ENCODE peak calls at places on chromosomes 4 and X, in nine cellular contexts. One of them, this sample, is unnamed.

GRCh38 chr4:145481164-145481941 is at the start of gene SMAD1:
- DNase-seq in Caco-2: peak
- DNase-seq in brain microvascular endothelial cell: peak
- DNase-seq in psoas muscle: peak
- DNase-seq in GM10248: peak
- DNase-seq in left lung: peak
- DNase-seq in pancreas: peak
- DNase-seq in B cell: no peak
- DNase-seq in mucosa of descending colon: peak
- DNase-seq in this sample: peak

GRCh38 chrX:41518127-41518840 is 71.1 kb downstream of the NYX start:
- DNase-seq in Caco-2: no peak
- DNase-seq in brain microvascular endothelial cell: no peak
- DNase-seq in psoas muscle: no peak
- DNase-seq in GM10248: no peak
- DNase-seq in left lung: no peak
- DNase-seq in pancreas: no peak
- DNase-seq in B cell: no peak
- DNase-seq in mucosa of descending colon: no peak
- DNase-seq in this sample: no peak

GRCh38 chr4:106773106-106773905 is 262.8 kb downstream of the DKK2 start:
- DNase-seq in Caco-2: no peak
- DNase-seq in brain microvascular endothelial cell: peak
- DNase-seq in psoas muscle: no peak
- DNase-seq in GM10248: no peak
- DNase-seq in left lung: peak
- DNase-seq in pancreas: peak
- DNase-seq in B cell: no peak
- DNase-seq in mucosa of descending colon: no peak
- DNase-seq in this sample: no peak

GRCh38 chrX:129654652-129655546 is at the start of gene APLN:
- DNase-seq in Caco-2: peak
- DNase-seq in brain microvascular endothelial cell: no peak
- DNase-seq in psoas muscle: peak
- DNase-seq in GM10248: no peak
- DNase-seq in left lung: peak
- DNase-seq in pancreas: peak
- DNase-seq in B cell: no peak
- DNase-seq in mucosa of descending colon: no peak
- DNase-seq in this sample: no peak

GRCh38 chr4:14783011-14783877 is 219.0 kb upstream of the CPEB2 start:
- DNase-seq in Caco-2: no peak
- DNase-seq in brain microvascular endothelial cell: peak
- DNase-seq in psoas muscle: no peak
- DNase-seq in GM10248: peak
- DNase-seq in left lung: no peak
- DNase-seq in pancreas: no peak
- DNase-seq in B cell: no peak
- DNase-seq in mucosa of descending colon: no peak
- DNase-seq in this sample: no peak

GRCh38 chr4:141713771-141714445 is 77.5 kb downstream of the IL15 start:
- DNase-seq in Caco-2: no peak
- DNase-seq in brain microvascular endothelial cell: peak
- DNase-seq in psoas muscle: no peak
- DNase-seq in GM10248: no peak
- DNase-seq in left lung: no peak
- DNase-seq in pancreas: no peak
- DNase-seq in B cell: no peak
- DNase-seq in mucosa of descending colon: no peak
- DNase-seq in this sample: no peak

GRCh38 chrX:46381630-46382029 is 163.6 kb downstream of the ZNF674 start:
- DNase-seq in Caco-2: peak
- DNase-seq in brain microvascular endothelial cell: peak
- DNase-seq in psoas muscle: no peak
- DNase-seq in GM10248: no peak
- DNase-seq in left lung: no peak
- DNase-seq in pancreas: no peak
- DNase-seq in B cell: peak
- DNase-seq in mucosa of descending colon: peak
- DNase-seq in this sample: no peak

GRCh38 chr4:139833131-139833930 is 167.7 kb downstream of the MGST2 start:
- DNase-seq in Caco-2: no peak
- DNase-seq in brain microvascular endothelial cell: no peak
- DNase-seq in psoas muscle: no peak
- DNase-seq in GM10248: no peak
- DNase-seq in left lung: no peak
- DNase-seq in pancreas: no peak
- DNase-seq in B cell: no peak
- DNase-seq in mucosa of descending colon: no peak
- DNase-seq in this sample: no peak

GRCh38 chr4:48635310-48635709 is 144.8 kb downstream of the FRYL start:
- DNase-seq in Caco-2: no peak
- DNase-seq in brain microvascular endothelial cell: no peak
- DNase-seq in psoas muscle: no peak
- DNase-seq in GM10248: no peak
- DNase-seq in left lung: no peak
- DNase-seq in pancreas: no peak
- DNase-seq in B cell: no peak
- DNase-seq in mucosa of descending colon: no peak
- DNase-seq in this sample: no peak

GRCh38 chr4:77073981-77074865 is 1.6 kb downstream of the CCNI start:
- DNase-seq in Caco-2: no peak
- DNase-seq in brain microvascular endothelial cell: no peak
- DNase-seq in psoas muscle: no peak
- DNase-seq in GM10248: no peak
- DNase-seq in left lung: no peak
- DNase-seq in pancreas: no peak
- DNase-seq in B cell: no peak
- DNase-seq in mucosa of descending colon: no peak
- DNase-seq in this sample: no peak

GRCh38 chr4:8141935-8142334 is 16.7 kb downstream of the ABLIM2 start:
- DNase-seq in Caco-2: no peak
- DNase-seq in brain microvascular endothelial cell: no peak
- DNase-seq in psoas muscle: no peak
- DNase-seq in GM10248: no peak
- DNase-seq in left lung: peak
- DNase-seq in pancreas: peak
- DNase-seq in B cell: no peak
- DNase-seq in mucosa of descending colon: no peak
- DNase-seq in this sample: no peak

GRCh38 chrX:65697915-65698796 is 30.7 kb downstream of the MSN start:
- DNase-seq in Caco-2: no peak
- DNase-seq in brain microvascular endothelial cell: no peak
- DNase-seq in psoas muscle: no peak
- DNase-seq in GM10248: peak
- DNase-seq in left lung: peak
- DNase-seq in pancreas: no peak
- DNase-seq in B cell: peak
- DNase-seq in mucosa of descending colon: peak
- DNase-seq in this sample: peak

GRCh38 chrX:65707153-65707552 is 39.7 kb downstream of the MSN start:
- DNase-seq in Caco-2: no peak
- DNase-seq in brain microvascular endothelial cell: no peak
- DNase-seq in psoas muscle: no peak
- DNase-seq in GM10248: no peak
- DNase-seq in left lung: no peak
- DNase-seq in pancreas: no peak
- DNase-seq in B cell: no peak
- DNase-seq in mucosa of descending colon: no peak
- DNase-seq in this sample: no peak

GRCh38 chrX:65706041-65706828 is 38.8 kb downstream of the MSN start:
- DNase-seq in Caco-2: no peak
- DNase-seq in brain microvascular endothelial cell: peak
- DNase-seq in psoas muscle: peak
- DNase-seq in GM10248: peak
- DNase-seq in left lung: no peak
- DNase-seq in pancreas: no peak
- DNase-seq in B cell: peak
- DNase-seq in mucosa of descending colon: no peak
- DNase-seq in this sample: no peak

GRCh38 chrX:65705439-65705838 is 38.0 kb downstream of the MSN start:
- DNase-seq in Caco-2: no peak
- DNase-seq in brain microvascular endothelial cell: no peak
- DNase-seq in psoas muscle: no peak
- DNase-seq in GM10248: no peak
- DNase-seq in left lung: no peak
- DNase-seq in pancreas: no peak
- DNase-seq in B cell: no peak
- DNase-seq in mucosa of descending colon: no peak
- DNase-seq in this sample: no peak

DNA sequence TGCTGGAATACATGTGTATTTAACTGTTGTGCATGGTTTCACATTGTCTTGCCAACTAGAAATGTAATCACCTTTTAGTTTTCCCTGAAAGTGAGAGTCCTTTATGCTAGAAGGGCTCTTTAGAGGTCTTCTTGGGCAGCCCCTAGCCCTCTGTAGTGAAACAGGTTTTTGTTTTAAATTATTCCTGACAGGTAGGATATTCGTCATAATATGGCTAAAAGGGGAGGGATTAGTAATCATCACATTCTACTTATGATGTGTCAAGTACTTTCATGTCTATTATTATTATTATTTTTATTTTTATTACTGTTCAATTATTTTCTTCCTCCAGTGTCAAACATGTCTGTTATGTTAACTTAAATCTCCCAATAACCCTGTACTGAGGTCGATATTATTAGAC is 35.5 kb downstream of the MSN start:
- DNase-seq in Caco-2: no peak
- DNase-seq in brain microvascular endothelial cell: no peak
- DNase-seq in psoas muscle: no peak
- DNase-seq in GM10248: no peak
- DNase-seq in left lung: no peak
- DNase-seq in pancreas: no peak
- DNase-seq in B cell: no peak
- DNase-seq in mucosa of descending colon: no peak
- DNase-seq in this sample: no peak
- TF ChIP-seq CTCF in Caco-2: no peak
- TF ChIP-seq CTCF in brain microvascular endothelial cell: no peak
- TF ChIP-seq CTCF in psoas muscle: no peak
- TF ChIP-seq CTCF in GM10248: no peak
- TF ChIP-seq CTCF in left lung: no peak
- TF ChIP-seq CTCF in pancreas: no peak
- TF ChIP-seq CTCF in B cell: no peak
- TF ChIP-seq CTCF in mucosa of descending colon: no peak
- TF ChIP-seq CTCF in this sample: no peak

GRCh38 chr4:1233641-1234277 is 15.2 kb downstream of the CTBP1 start:
- DNase-seq in Caco-2: no peak
- DNase-seq in brain microvascular endothelial cell: no peak
- DNase-seq in psoas muscle: peak
- DNase-seq in GM10248: no peak
- DNase-seq in left lung: peak
- DNase-seq in pancreas: peak
- DNase-seq in B cell: no peak
- DNase-seq in mucosa of descending colon: no peak
- DNase-seq in this sample: peak
- TF ChIP-seq CTCF in Caco-2: no peak
- TF ChIP-seq CTCF in brain microvascular endothelial cell: peak
- TF ChIP-seq CTCF in psoas muscle: no peak
- TF ChIP-seq CTCF in GM10248: peak
- TF ChIP-seq CTCF in left lung: peak
- TF ChIP-seq CTCF in pancreas: no peak
- TF ChIP-seq CTCF in B cell: no peak
- TF ChIP-seq CTCF in mucosa of descending colon: no peak
- TF ChIP-seq CTCF in this sample: no peak

GRCh38 chr4:25827373-25827772 is 35.4 kb downstream of the SEL1L3 start:
- DNase-seq in Caco-2: no peak
- DNase-seq in brain microvascular endothelial cell: no peak
- DNase-seq in psoas muscle: peak
- DNase-seq in GM10248: no peak
- DNase-seq in left lung: no peak
- DNase-seq in pancreas: no peak
- DNase-seq in B cell: no peak
- DNase-seq in mucosa of descending colon: no peak
- DNase-seq in this sample: no peak

GRCh38 chr4:25823632-25824031 is 39.2 kb downstream of the SEL1L3 start:
- DNase-seq in Caco-2: no peak
- DNase-seq in brain microvascular endothelial cell: no peak
- DNase-seq in psoas muscle: no peak
- DNase-seq in GM10248: no peak
- DNase-seq in left lung: no peak
- DNase-seq in pancreas: no peak
- DNase-seq in B cell: no peak
- DNase-seq in mucosa of descending colon: no peak
- DNase-seq in this sample: no peak

GRCh38 chr4:25821899-25822298 is 40.9 kb downstream of the SEL1L3 start:
- DNase-seq in Caco-2: no peak
- DNase-seq in brain microvascular endothelial cell: no peak
- DNase-seq in psoas muscle: no peak
- DNase-seq in GM10248: no peak
- DNase-seq in left lung: no peak
- DNase-seq in pancreas: no peak
- DNase-seq in B cell: no peak
- DNase-seq in mucosa of descending colon: no peak
- DNase-seq in this sample: no peak

GRCh38 chr4:25827897-25828296 is 34.9 kb downstream of the SEL1L3 start:
- DNase-seq in Caco-2: no peak
- DNase-seq in brain microvascular endothelial cell: no peak
- DNase-seq in psoas muscle: no peak
- DNase-seq in GM10248: no peak
- DNase-seq in left lung: no peak
- DNase-seq in pancreas: no peak
- DNase-seq in B cell: no peak
- DNase-seq in mucosa of descending colon: no peak
- DNase-seq in this sample: no peak

GRCh38 chr4:25826074-25826752 is 36.6 kb downstream of the SEL1L3 start:
- DNase-seq in Caco-2: no peak
- DNase-seq in brain microvascular endothelial cell: no peak
- DNase-seq in psoas muscle: no peak
- DNase-seq in GM10248: no peak
- DNase-seq in left lung: no peak
- DNase-seq in pancreas: no peak
- DNase-seq in B cell: no peak
- DNase-seq in mucosa of descending colon: no peak
- DNase-seq in this sample: no peak
- TF ChIP-seq CTCF in Caco-2: no peak
- TF ChIP-seq CTCF in brain microvascular endothelial cell: no peak
- TF ChIP-seq CTCF in psoas muscle: no peak
- TF ChIP-seq CTCF in GM10248: no peak
- TF ChIP-seq CTCF in left lung: no peak
- TF ChIP-seq CTCF in pancreas: no peak
- TF ChIP-seq CTCF in B cell: no peak
- TF ChIP-seq CTCF in mucosa of descending colon: no peak
- TF ChIP-seq CTCF in this sample: no peak

GRCh38 chr4:54678826-54679225 is 21.1 kb downstream of the KIT start:
- DNase-seq in Caco-2: no peak
- DNase-seq in brain microvascular endothelial cell: no peak
- DNase-seq in psoas muscle: no peak
- DNase-seq in GM10248: no peak
- DNase-seq in left lung: no peak
- DNase-seq in pancreas: no peak
- DNase-seq in B cell: no peak
- DNase-seq in mucosa of descending colon: no peak
- DNase-seq in this sample: no peak

GRCh38 chr4:54676062-54676461 is 18.3 kb downstream of the KIT start:
- DNase-seq in Caco-2: no peak
- DNase-seq in brain microvascular endothelial cell: no peak
- DNase-seq in psoas muscle: no peak
- DNase-seq in GM10248: no peak
- DNase-seq in left lung: no peak
- DNase-seq in pancreas: no peak
- DNase-seq in B cell: no peak
- DNase-seq in mucosa of descending colon: no peak
- DNase-seq in this sample: no peak

GRCh38 chr4:54677853-54678650 is 20.3 kb downstream of the KIT start:
- DNase-seq in Caco-2: no peak
- DNase-seq in brain microvascular endothelial cell: no peak
- DNase-seq in psoas muscle: no peak
- DNase-seq in GM10248: no peak
- DNase-seq in left lung: no peak
- DNase-seq in pancreas: no peak
- DNase-seq in B cell: no peak
- DNase-seq in mucosa of descending colon: no peak
- DNase-seq in this sample: no peak

GRCh38 chr4:54677416-54677815 is 19.7 kb downstream of the KIT start:
- DNase-seq in Caco-2: no peak
- DNase-seq in brain microvascular endothelial cell: no peak
- DNase-seq in psoas muscle: no peak
- DNase-seq in GM10248: no peak
- DNase-seq in left lung: no peak
- DNase-seq in pancreas: no peak
- DNase-seq in B cell: no peak
- DNase-seq in mucosa of descending colon: no peak
- DNase-seq in this sample: no peak
- TF ChIP-seq CTCF in Caco-2: no peak
- TF ChIP-seq CTCF in brain microvascular endothelial cell: peak
- TF ChIP-seq CTCF in psoas muscle: no peak
- TF ChIP-seq CTCF in GM10248: no peak
- TF ChIP-seq CTCF in left lung: no peak
- TF ChIP-seq CTCF in pancreas: no peak
- TF ChIP-seq CTCF in B cell: no peak
- TF ChIP-seq CTCF in mucosa of descending colon: no peak
- TF ChIP-seq CTCF in this sample: no peak

This sample was measured in CD14-positive monocyte.